ENCODE peak calls at places on chromosomes 1 and 21, in five cellular contexts. One of them, this sample, is unnamed.

GRCh38 chr21:46060596-46061061 is 37.3 kb upstream of the COL6A2 start:
- DNase-seq in mammary epithelial cell: peak; percentile 67
- DNase-seq in left ventricle myocardium inferior: peak; percentile 75
- DNase-seq in fibroblast of lung: peak; percentile 100
- DNase-seq in ovary: peak; percentile 81
- DNase-seq in this sample: no peak

GRCh38 chr1:54287821-54288220 is 87.9 kb downstream of the MRPL37 start:
- DNase-seq in mammary epithelial cell: no peak
- DNase-seq in left ventricle myocardium inferior: no peak
- DNase-seq in fibroblast of lung: peak; percentile 38
- DNase-seq in ovary: no peak
- DNase-seq in this sample: no peak

GRCh38 chr1:245810789-245811337 is 656.1 kb downstream of the KIF26B start:
- DNase-seq in mammary epithelial cell: no peak
- DNase-seq in left ventricle myocardium inferior: no peak
- DNase-seq in fibroblast of lung: no peak
- DNase-seq in ovary: no peak
- DNase-seq in this sample: no peak

GRCh38 chr1:1275836-1276235 is 2.2 kb upstream of the UBE2J2 start:
- DNase-seq in mammary epithelial cell: no peak
- DNase-seq in left ventricle myocardium inferior: no peak
- DNase-seq in fibroblast of lung: peak; percentile 74
- DNase-seq in ovary: no peak
- DNase-seq in this sample: no peak

GRCh38 chr1:108646661-108647269 is 14.1 kb downstream of the HENMT1 start:
- DNase-seq in mammary epithelial cell: peak; percentile 42
- DNase-seq in left ventricle myocardium inferior: peak; percentile 71
- DNase-seq in fibroblast of lung: peak; percentile 69
- DNase-seq in ovary: peak; percentile 40
- DNase-seq in this sample: no peak

GRCh38 chr1:21378705-21379494 is 61.0 kb upstream of the NBPF3 start:
- DNase-seq in mammary epithelial cell: no peak
- DNase-seq in left ventricle myocardium inferior: no peak
- DNase-seq in fibroblast of lung: peak; percentile 14
- DNase-seq in ovary: no peak
- DNase-seq in this sample: no peak

GRCh38 chr1:45501502-45501859 is 1.4 kb downstream of the MMACHC start:
- DNase-seq in mammary epithelial cell: no peak
- DNase-seq in left ventricle myocardium inferior: no peak
- DNase-seq in fibroblast of lung: no peak
- DNase-seq in ovary: no peak
- DNase-seq in this sample: no peak

GRCh38 chr21:35010450-35010849 is 38.7 kb downstream of the RUNX1 start:
- DNase-seq in mammary epithelial cell: no peak
- DNase-seq in left ventricle myocardium inferior: no peak
- DNase-seq in fibroblast of lung: no peak
- DNase-seq in ovary: no peak
- DNase-seq in this sample: no peak

GRCh38 chr1:171645553-171646336 is 6.7 kb downstream of the MYOC start:
- DNase-seq in mammary epithelial cell: no peak
- DNase-seq in left ventricle myocardium inferior: peak; percentile 82
- DNase-seq in fibroblast of lung: peak; percentile 40
- DNase-seq in ovary: peak; percentile 82
- DNase-seq in this sample: no peak

GRCh38 chr1:161068306-161069200 is 1.1 kb downstream of the ARHGAP30 start:
- DNase-seq in mammary epithelial cell: no peak
- DNase-seq in left ventricle myocardium inferior: peak; percentile 70
- DNase-seq in fibroblast of lung: no peak
- DNase-seq in ovary: no peak
- DNase-seq in this sample: no peak

GRCh38 chr21:37365657-37366487 is 701 bp upstream of the DYRK1A start:
- DNase-seq in mammary epithelial cell: peak; percentile 73
- DNase-seq in left ventricle myocardium inferior: peak; percentile 76
- DNase-seq in fibroblast of lung: peak; percentile 62
- DNase-seq in ovary: peak; percentile 84
- DNase-seq in this sample: peak; percentile 79

GRCh38 chr21:16838330-16838729 is 674.5 kb upstream of the CXADR start:
- DNase-seq in mammary epithelial cell: no peak
- DNase-seq in left ventricle myocardium inferior: no peak
- DNase-seq in fibroblast of lung: peak; percentile 57
- DNase-seq in ovary: no peak
- DNase-seq in this sample: no peak

DNA sequence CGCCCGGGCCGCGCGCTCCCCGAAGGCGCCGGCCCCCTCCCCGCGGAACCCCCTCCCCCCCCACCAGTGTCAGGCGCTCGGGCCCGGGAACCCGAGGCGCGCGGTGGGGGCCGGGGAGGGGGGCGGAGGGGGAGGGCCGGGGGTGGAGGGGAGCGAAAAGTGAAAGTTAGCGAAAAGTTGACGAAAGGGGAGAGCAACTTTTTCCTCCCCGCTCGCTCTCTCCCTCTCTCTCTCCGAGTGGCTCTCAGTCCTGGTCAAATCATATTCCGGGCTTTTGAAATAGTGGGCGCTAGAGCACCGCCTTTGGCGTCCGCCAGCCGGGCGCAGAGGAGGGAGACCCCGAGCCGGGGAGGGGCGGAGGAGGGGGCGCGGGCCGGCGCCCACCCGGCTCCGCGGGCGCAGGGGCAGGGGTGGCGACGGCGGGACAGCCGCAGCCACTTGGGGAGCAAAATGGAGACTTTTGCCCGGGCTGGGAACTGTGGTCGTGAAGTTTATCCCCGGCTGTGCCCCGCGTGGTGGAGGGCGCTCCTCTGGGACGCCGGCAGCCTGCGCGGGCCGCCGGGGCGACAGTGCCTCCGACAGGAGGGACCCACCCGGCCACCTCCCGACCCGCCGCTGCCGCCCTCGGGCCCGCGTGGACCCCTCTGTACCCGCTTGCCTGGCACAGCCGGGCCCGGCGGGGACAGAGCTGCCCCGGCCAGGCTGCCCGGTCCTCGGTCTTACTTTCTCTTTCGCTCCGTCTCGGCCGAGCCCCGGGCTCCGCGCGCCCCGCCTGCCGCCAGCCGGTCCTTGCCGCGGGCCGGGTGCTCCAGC is 694 bp downstream of the PRDM16 start:
- DNase-seq in mammary epithelial cell: peak; percentile 11
- DNase-seq in left ventricle myocardium inferior: peak; percentile 36
- DNase-seq in fibroblast of lung: peak; percentile 75
- DNase-seq in ovary: peak; percentile 80
- DNase-seq in this sample: peak; percentile 88
- TF ChIP-seq CTCF in mammary epithelial cell: no peak
- TF ChIP-seq CTCF in left ventricle myocardium inferior: peak; percentile 47
- TF ChIP-seq CTCF in fibroblast of lung: peak; percentile 45
- TF ChIP-seq CTCF in ovary: peak; percentile 36
- TF ChIP-seq CTCF in this sample: peak; percentile 40

DNA sequence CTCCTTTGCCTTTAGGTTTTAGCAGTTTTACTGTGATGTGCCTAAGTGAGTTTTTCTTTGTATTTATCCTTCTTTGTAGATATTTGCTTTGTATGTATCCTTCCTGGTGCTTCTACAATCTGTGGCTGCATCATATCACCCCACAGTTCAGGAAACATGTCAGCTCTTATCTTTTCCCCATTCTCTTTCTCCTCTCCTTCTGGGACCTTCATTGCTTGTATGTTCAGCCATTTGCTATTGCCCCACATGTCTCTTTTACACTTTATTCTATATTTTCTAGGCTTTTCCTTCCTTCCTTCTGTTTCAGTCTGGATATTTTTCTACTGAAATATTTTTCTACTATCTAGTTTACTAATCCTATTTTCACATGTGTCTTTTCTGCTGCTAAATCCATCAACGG is 14.9 kb downstream of the KNCN start:
- DNase-seq in mammary epithelial cell: no peak
- DNase-seq in left ventricle myocardium inferior: no peak
- DNase-seq in fibroblast of lung: no peak
- DNase-seq in ovary: no peak
- DNase-seq in this sample: no peak
- H3K4me1 ChIP-seq in mammary epithelial cell: peaks cover 9% of the 10 kb centered on the region
- H3K4me1 ChIP-seq in left ventricle myocardium inferior: peaks cover 6% of the 10 kb centered on the region
- H3K4me1 ChIP-seq in fibroblast of lung: no peaks in the 10 kb centered on the region
- H3K4me1 ChIP-seq in ovary: no peaks in the 10 kb centered on the region
- H3K4me1 ChIP-seq in this sample: no peaks in the 10 kb centered on the region

GRCh38 chr1:232184561-232185530 is 445.1 kb downstream of the SIPA1L2 start:
- DNase-seq in mammary epithelial cell: no peak
- DNase-seq in left ventricle myocardium inferior: no peak
- DNase-seq in fibroblast of lung: no peak
- DNase-seq in ovary: no peak
- DNase-seq in this sample: no peak

GRCh38 chr1:232186936-232187335 is 443.0 kb downstream of the SIPA1L2 start:
- DNase-seq in mammary epithelial cell: no peak
- DNase-seq in left ventricle myocardium inferior: no peak
- DNase-seq in fibroblast of lung: no peak
- DNase-seq in ovary: no peak
- DNase-seq in this sample: no peak

GRCh38 chr1:232183266-232183800 is 446.6 kb downstream of the SIPA1L2 start:
- DNase-seq in mammary epithelial cell: no peak
- DNase-seq in left ventricle myocardium inferior: no peak
- DNase-seq in fibroblast of lung: no peak
- DNase-seq in ovary: no peak
- DNase-seq in this sample: no peak

GRCh38 chr1:232182206-232182605 is 447.7 kb downstream of the SIPA1L2 start:
- DNase-seq in mammary epithelial cell: no peak
- DNase-seq in left ventricle myocardium inferior: no peak
- DNase-seq in fibroblast of lung: no peak
- DNase-seq in ovary: no peak
- DNase-seq in this sample: no peak

DNA sequence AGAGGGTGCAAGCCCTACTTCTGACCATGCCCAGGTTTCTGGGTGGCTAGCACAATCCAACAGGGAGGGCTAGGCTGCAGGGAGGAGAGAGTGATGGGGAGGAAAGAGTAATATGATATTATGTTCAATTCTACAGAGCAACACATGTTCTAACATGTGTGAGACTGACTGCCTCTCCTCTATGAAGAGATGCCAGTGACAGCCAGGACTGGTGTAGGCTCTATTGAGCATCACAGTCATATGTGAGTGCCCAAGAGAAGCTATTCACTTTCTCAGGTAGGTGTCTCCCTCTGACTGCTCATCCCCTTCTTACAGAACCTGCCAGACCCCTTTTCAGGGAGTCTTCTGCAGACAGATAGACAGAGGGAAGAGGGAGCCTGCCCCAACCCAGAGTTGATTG is 446.1 kb downstream of the SIPA1L2 start:
- DNase-seq in mammary epithelial cell: no peak
- DNase-seq in left ventricle myocardium inferior: no peak
- DNase-seq in fibroblast of lung: no peak
- DNase-seq in ovary: no peak
- DNase-seq in this sample: no peak
- TF ChIP-seq CTCF in mammary epithelial cell: no peak
- TF ChIP-seq CTCF in left ventricle myocardium inferior: no peak
- TF ChIP-seq CTCF in fibroblast of lung: no peak
- TF ChIP-seq CTCF in ovary: no peak
- TF ChIP-seq CTCF in this sample: no peak

DNA sequence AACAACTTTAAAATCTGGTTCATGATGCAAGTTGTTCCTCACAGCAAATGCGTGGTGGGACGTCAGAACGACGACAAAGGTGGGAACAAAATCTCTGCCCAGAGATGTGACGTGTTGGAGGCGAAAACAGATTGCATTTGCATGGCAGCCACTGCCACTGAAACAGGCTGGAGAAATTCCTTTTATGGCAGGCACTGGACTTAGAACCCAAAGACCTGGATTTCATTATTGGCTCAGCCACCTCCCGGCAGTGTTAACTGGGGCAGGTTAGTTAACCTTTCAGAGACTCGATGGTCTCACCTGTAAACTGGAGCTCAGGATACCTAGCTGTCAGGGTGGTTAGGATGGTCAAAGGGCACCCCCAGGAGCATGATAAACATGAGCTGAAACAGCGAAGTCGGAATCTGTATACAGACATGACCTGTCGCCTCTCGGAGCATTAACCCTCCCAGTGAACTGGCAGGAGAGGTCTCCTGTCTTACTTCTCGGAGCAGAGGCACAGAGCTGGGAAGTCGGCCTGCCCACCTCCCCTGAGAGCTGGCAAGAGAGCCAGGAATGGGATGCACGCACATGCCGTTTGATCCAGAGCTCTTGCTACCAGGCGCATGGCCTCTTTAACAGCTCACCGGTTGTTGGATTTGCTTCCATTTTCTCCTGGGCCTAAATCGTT is 59.2 kb upstream of the TARBP1 start:
- DNase-seq in mammary epithelial cell: no peak
- DNase-seq in left ventricle myocardium inferior: no peak
- DNase-seq in fibroblast of lung: no peak
- DNase-seq in ovary: no peak
- DNase-seq in this sample: no peak
- H3K4me1 ChIP-seq in mammary epithelial cell: peaks cover 61% of the 10 kb centered on the region
- H3K4me1 ChIP-seq in left ventricle myocardium inferior: peaks cover 100% of the 10 kb centered on the region
- H3K4me1 ChIP-seq in fibroblast of lung: peaks cover 24% of the 10 kb centered on the region
- H3K4me1 ChIP-seq in ovary: peaks cover 28% of the 10 kb centered on the region
- H3K4me1 ChIP-seq in this sample: peaks cover 87% of the 10 kb centered on the region

DNA sequence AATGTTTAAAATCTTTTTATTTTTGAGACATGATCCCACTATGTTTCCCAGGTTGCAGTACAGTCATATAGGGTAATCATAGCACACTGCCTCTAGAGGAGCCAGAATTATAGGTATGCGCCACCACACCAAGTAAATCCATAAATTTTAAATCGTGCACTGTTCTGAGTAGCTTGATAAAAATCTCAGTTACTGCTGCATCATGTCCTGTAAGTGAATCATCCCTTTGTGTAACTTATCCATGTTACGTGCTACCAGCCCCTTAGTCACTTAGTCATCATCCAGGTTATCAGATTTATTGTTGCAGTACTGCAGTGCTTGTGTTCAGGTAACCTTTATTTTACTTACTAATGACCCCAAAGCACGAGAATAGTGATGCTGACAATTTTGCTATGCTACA is 1770.9 kb downstream of the BRINP3 start:
- DNase-seq in mammary epithelial cell: peak; percentile 95
- DNase-seq in left ventricle myocardium inferior: no peak
- DNase-seq in fibroblast of lung: peak; percentile 91
- DNase-seq in ovary: no peak
- DNase-seq in this sample: peak; percentile 32
- TF ChIP-seq CTCF in mammary epithelial cell: peak; percentile 26
- TF ChIP-seq CTCF in left ventricle myocardium inferior: no peak
- TF ChIP-seq CTCF in fibroblast of lung: no peak
- TF ChIP-seq CTCF in ovary: no peak
- TF ChIP-seq CTCF in this sample: no peak

DNA sequence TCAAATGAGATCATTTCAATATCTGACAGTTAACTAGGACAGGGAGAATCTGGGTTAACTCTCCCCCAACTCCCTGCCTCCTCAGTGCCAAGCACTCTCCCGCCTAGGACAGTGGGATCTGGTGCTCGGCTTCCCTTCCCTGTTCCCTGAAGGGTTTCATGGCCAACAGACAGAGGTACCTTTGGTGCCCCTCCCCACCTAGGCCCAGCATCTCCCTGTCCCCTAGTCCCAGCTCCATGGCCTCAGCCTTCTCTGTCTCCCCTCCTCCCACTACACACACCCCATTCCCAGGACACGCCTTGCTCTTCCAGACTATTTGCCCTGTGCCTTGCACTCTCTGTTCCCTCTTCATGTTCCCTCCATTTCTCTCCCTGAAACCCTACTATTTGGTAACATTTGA is 77.1 kb downstream of the CD247 start:
- DNase-seq in mammary epithelial cell: no peak
- DNase-seq in left ventricle myocardium inferior: no peak
- DNase-seq in fibroblast of lung: no peak
- DNase-seq in ovary: no peak
- DNase-seq in this sample: no peak
- H3K4me1 ChIP-seq in mammary epithelial cell: peaks cover 6% of the 10 kb centered on the region
- H3K4me1 ChIP-seq in left ventricle myocardium inferior: peaks cover 12% of the 10 kb centered on the region
- H3K4me1 ChIP-seq in fibroblast of lung: no peaks in the 10 kb centered on the region
- H3K4me1 ChIP-seq in ovary: no peaks in the 10 kb centered on the region
- H3K4me1 ChIP-seq in this sample: no peaks in the 10 kb centered on the region

This sample was measured in cardiac muscle cell.